ENCODE peak calls at places on chromosomes 11 and 22, in six cellular contexts. O is ascending aorta, D is sigmoid colon, P is trophoblast cell, A is H9, R is psoas muscle. N is an unnamed sample.

GRCh38 chr11:106594751-106595351 is 423.4 kb downstream of the GUCY1A2 start:
- DNase-seq in O (no peak), D (no peak), P (no peak), A (peak), R (no peak), N (no peak)

GRCh38 chr11:71946144-71946571 is 17.3 kb downstream of the RNF121 start:
- DNase-seq in O (no peak), D (no peak), P (peak), A (no peak), R (no peak), N (no peak)

GRCh38 chr11:26580929-26581328 is 8.9 kb upstream of the MUC15 start:
- DNase-seq in O (no peak), D (no peak), P (no peak), A (no peak), R (no peak), N (no peak)

GRCh38 chr22:45125198-45125597 is 38.5 kb upstream of the NUP50 start:
- DNase-seq in O (no peak), D (no peak), P (peak), A (no peak), R (no peak), N (no peak)

GRCh38 chr11:2156416-2157182 is 4.4 kb downstream of the INS start:
- DNase-seq in O (peak), D (no peak), P (peak), A (peak), R (peak), N (peak)

GRCh38 chr11:111422494-111423249 is 43.6 kb upstream of the POU2AF1 start:
- DNase-seq in O (peak), D (peak), P (peak), A (peak), R (peak), N (no peak)

GRCh38 chr11:2647167-2647566 is 52.6 kb downstream of the KCNQ1OT1 start:
- DNase-seq in O (no peak), D (no peak), P (no peak), A (no peak), R (no peak), N (no peak)

GRCh38 chr11:74583024-74583624 is 9.3 kb upstream of the POLD3 start:
- DNase-seq in O (no peak), D (no peak), P (no peak), A (no peak), R (no peak), N (no peak)

GRCh38 chr11:12388171-12388570 is 10.8 kb downstream of the PARVA start:
- DNase-seq in O (no peak), D (no peak), P (no peak), A (no peak), R (no peak), N (no peak)

GRCh38 chr11:12389676-12390075 is 12.3 kb downstream of the PARVA start:
- DNase-seq in O (no peak), D (no peak), P (peak), A (no peak), R (no peak), N (no peak)

GRCh38 chr11:12386745-12387144 is 9.4 kb downstream of the PARVA start:
- DNase-seq in O (no peak), D (peak), P (no peak), A (no peak), R (no peak), N (no peak)

GRCh38 chr11:12388939-12389670 is 11.7 kb downstream of the PARVA start:
- DNase-seq in O (no peak), D (no peak), P (no peak), A (no peak), R (no peak), N (no peak)

DNA sequence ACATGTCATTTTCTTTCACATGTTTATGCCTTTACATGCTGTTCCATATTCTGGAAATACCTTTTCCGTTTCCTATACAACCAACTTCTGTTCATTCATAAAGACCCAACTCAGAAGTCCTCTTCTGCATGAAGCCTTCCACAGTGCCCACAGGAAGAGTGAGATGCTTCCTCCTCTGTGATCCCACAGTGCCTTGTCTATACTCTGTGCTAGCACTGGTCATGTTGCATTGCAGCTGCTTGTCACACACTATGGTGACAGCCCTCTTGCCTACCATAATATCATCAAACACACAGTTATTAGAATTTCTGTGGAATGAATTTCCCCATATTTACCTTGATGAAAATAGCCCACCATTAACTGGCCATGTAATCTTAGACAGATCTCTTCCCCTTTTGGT is 8.9 kb downstream of the PARVA start:
- DNase-seq in O (no peak), D (no peak), P (no peak), A (no peak), R (no peak), N (no peak)
- H3K27ac ChIP-seq in O (no peak), D (peak), P (no peak), A (no peak), R (no peak), N (no peak)

DNA sequence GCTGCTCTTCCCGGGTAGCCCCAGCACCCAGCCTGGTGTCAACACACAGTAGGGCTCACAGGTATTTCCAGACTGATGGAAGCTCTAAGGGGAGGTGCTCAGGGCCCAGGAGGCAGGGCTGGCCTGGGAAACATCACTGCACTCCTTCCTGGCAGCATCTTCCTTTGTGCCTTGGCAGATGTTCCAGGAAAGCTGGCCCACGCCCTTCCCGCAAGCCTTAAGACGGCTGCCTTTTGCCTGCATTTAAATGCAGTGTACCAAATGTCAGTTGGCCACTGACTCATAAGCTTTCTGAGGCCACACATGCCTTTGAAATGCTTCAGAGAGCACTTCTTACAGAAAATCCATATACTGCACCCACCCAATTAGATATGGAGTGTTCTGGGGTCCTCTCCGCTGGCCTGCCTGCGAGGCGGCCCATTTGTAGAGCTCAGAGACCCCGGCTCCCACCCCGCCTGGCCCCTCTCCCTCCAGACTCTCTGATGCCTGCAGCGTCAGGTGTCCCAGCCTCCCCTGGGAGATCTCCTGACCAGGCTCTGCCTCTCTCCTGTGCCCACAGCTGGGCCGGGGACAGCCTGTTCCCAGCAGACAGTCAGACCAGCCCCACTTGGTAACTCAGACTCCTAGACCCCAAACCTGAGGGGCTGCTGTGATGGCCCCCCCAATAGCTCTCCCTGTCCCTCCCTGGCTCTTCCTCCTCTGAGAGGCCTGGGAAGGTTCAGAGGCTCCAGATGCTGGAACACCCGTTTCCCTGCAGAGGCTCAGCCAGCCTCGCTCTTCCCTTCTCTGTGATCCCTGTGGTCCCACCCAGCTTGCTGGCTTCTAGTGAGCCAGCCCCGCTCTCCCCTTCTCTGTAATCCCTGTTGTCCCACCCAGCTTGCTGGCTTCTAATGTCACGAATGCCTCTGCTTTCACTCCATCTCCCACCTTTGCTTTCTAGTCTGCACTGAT is 47.6 kb upstream of the THY1 start:
- DNase-seq in O (no peak), D (no peak), P (peak), A (peak), R (peak), N (no peak)
- H3K27ac ChIP-seq in O (no peak), D (peak), P (no peak), A (no peak), R (no peak), N (no peak)

GRCh38 chr11:35678975-35679374 is 16.4 kb downstream of the TRIM44 start:
- DNase-seq in O (no peak), D (no peak), P (no peak), A (no peak), R (no peak), N (no peak)

GRCh38 chr11:35680506-35680905 is 17.9 kb downstream of the TRIM44 start:
- DNase-seq in O (no peak), D (no peak), P (no peak), A (no peak), R (no peak), N (no peak)

GRCh38 chr11:35681181-35681767 is 18.7 kb downstream of the TRIM44 start:
- DNase-seq in O (no peak), D (no peak), P (no peak), A (no peak), R (no peak), N (no peak)

GRCh38 chr11:35683728-35684339 is 21.3 kb downstream of the TRIM44 start:
- DNase-seq in O (no peak), D (no peak), P (peak), A (no peak), R (no peak), N (no peak)

GRCh38 chr11:35682230-35683195 is 19.9 kb downstream of the TRIM44 start:
- DNase-seq in O (no peak), D (no peak), P (no peak), A (no peak), R (no peak), N (no peak)
- H3K27ac ChIP-seq in O (no peak), D (no peak), P (no peak), A (no peak), R (peak), N (no peak)

GRCh38 chr22:37636186-37636948 is 3.1 kb upstream of the SH3BP1 start:
- DNase-seq in O (no peak), D (no peak), P (no peak), A (no peak), R (no peak), N (no peak)
- H3K27ac ChIP-seq in O (no peak), D (no peak), P (no peak), A (no peak), R (no peak), N (no peak)

GRCh38 chr22:17562906-17563870 is at the start of gene SLC25A18:
- DNase-seq in O (no peak), D (peak), P (no peak), A (peak), R (peak), N (no peak)
- H3K27ac ChIP-seq in O (peak), D (peak), P (no peak), A (no peak), R (peak), N (peak)

GRCh38 chr22:20920881-20921203 is 3.6 kb downstream of the CRKL start:
- DNase-seq in O (no peak), D (no peak), P (no peak), A (no peak), R (no peak), N (no peak)
- H3K27ac ChIP-seq in O (no peak), D (peak), P (no peak), A (no peak), R (peak), N (no peak)